ENCODE peak calls at places on chromosomes 6 and 20, in ten cellular contexts. K is hypothalamus; P is lower lobe of right lung; D is anterior cingulate cortex; L is breast epithelium; A is activated CD4-positive, CD25-positive, alpha-beta regulatory T cell treated with anti-CD3 and anti-CD28 coated beads, Interleukin-2, amount 50 U/mL, for 72 hours; V is CD8-positive, alpha-beta memory T cell; J is germinal center; S is right cardiac atrium; I is mucosa of gallbladder. Y is an unnamed sample.

GRCh38 chr6:156851447-156851846 is 74.3 kb downstream of the ARID1B start:
- DNase-seq in P (no peak), A (no peak), L (no peak), V (no peak), J (peak), K (no peak), S (no peak), D (no peak), I (no peak), Y (no peak)

GRCh38 chr6:37622639-37623038 is 75.0 kb downstream of the MDGA1 start:
- DNase-seq in S (no peak), I (no peak), P (no peak), J (peak), D (no peak), V (no peak), A (no peak), K (no peak), L (no peak), Y (no peak)

GRCh38 chr6:5054427-5054873 is 30.7 kb upstream of the PPP1R3G start:
- DNase-seq in L (no peak), J (no peak), D (no peak), I (no peak), K (no peak), V (no peak), A (no peak), P (no peak), S (no peak), Y (no peak)

GRCh38 chr6:20208687-20209378 is 3.4 kb downstream of the MBOAT1 start:
- DNase-seq in P (no peak), D (no peak), L (no peak), A (no peak), I (no peak), V (no peak), J (no peak), K (no peak), S (no peak), Y (no peak)

GRCh38 chr20:57389695-57390603 is 1.2 kb upstream of the RBM38 start:
- DNase-seq in A (peak), S (peak), D (no peak), J (peak), V (peak), K (no peak), P (peak), I (no peak), L (no peak), Y (peak)

GRCh38 chr6:48151142-48151541 is 40.1 kb upstream of the PTCHD4 start:
- DNase-seq in P (no peak), J (no peak), K (no peak), A (no peak), L (no peak), S (no peak), D (no peak), I (no peak), V (no peak), Y (no peak)

GRCh38 chr6:169520104-169520503 is 181.7 kb downstream of the WDR27 start:
- DNase-seq in S (no peak), L (no peak), I (no peak), A (no peak), K (no peak), J (no peak), P (no peak), V (no peak), D (no peak), Y (no peak)

GRCh38 chr6:31771992-31772358 is 5.2 kb downstream of the VWA7 start:
- DNase-seq in I (no peak), L (no peak), P (no peak), K (no peak), S (no peak), D (no peak), A (no peak), J (no peak), V (no peak), Y (peak)

GRCh38 chr6:153001767-153002612 is 519 bp downstream of the MTRF1L start:
- DNase-seq in I (no peak), L (no peak), D (no peak), K (no peak), J (peak), V (peak), S (no peak), P (no peak), A (no peak), Y (peak)

GRCh38 chr20:362271-363254 is 15.7 kb downstream of the NRSN2 start:
- DNase-seq in V (no peak), D (peak), K (no peak), J (no peak), S (peak), A (no peak), P (peak), L (peak), I (peak), Y (peak)

GRCh38 chr6:28167926-28168325 is 26.2 kb downstream of the ZKSCAN8 start:
- DNase-seq in J (no peak), V (no peak), K (no peak), D (no peak), L (no peak), I (no peak), P (no peak), A (no peak), S (no peak), Y (no peak)

GRCh38 chr6:25229671-25230321 is 49.4 kb upstream of the CARMIL1 start:
- DNase-seq in A (no peak), V (no peak), P (no peak), S (no peak), D (no peak), J (no peak), I (no peak), L (no peak), K (no peak), Y (no peak)

GRCh38 chr6:35754452-35755321 is 17.9 kb downstream of the ARMC12 start:
- DNase-seq in K (no peak), D (peak), L (no peak), P (no peak), V (no peak), I (no peak), A (no peak), J (no peak), S (no peak), Y (no peak)

GRCh38 chr6:112879920-112880413 is 532.8 kb downstream of the RFPL4B start:
- DNase-seq in V (no peak), I (peak), S (peak), D (no peak), L (no peak), K (no peak), A (no peak), J (no peak), P (peak), Y (peak)

GRCh38 chr20:22795897-22796296 is 211.5 kb upstream of the FOXA2 start:
- DNase-seq in V (no peak), S (no peak), K (no peak), J (no peak), D (no peak), I (peak), P (no peak), A (no peak), L (peak), Y (no peak)

GRCh38 chr6:74598473-74599393 is 607.1 kb downstream of the COL12A1 start:
- DNase-seq in I (no peak), K (no peak), S (no peak), L (no peak), D (no peak), J (no peak), P (no peak), V (no peak), A (no peak), Y (no peak)

GRCh38 chr6:163485388-163485851 is 70.9 kb downstream of the QKI start:
- DNase-seq in L (no peak), V (no peak), K (no peak), A (no peak), S (no peak), D (no peak), P (no peak), J (no peak), I (no peak), Y (no peak)

GRCh38 chr20:32110173-32110704 is 725 bp downstream of the TM9SF4 start:
- DNase-seq in K (no peak), D (no peak), I (no peak), L (no peak), J (no peak), V (no peak), P (no peak), S (no peak), A (no peak), Y (no peak)

GRCh38 chr20:61755971-61756421 is 309.7 kb downstream of the TAF4 start:
- DNase-seq in J (no peak), I (no peak), A (no peak), L (no peak), K (no peak), V (no peak), S (peak), P (peak), D (no peak), Y (peak)

GRCh38 chr6:453152-453551 is 61.6 kb downstream of the IRF4 start:
- DNase-seq in V (no peak), P (no peak), A (no peak), J (no peak), I (peak), D (peak), L (peak), S (peak), K (peak), Y (peak)

GRCh38 chr6:91132461-91132860 is 545.6 kb upstream of the MAP3K7 start:
- DNase-seq in A (no peak), S (no peak), P (no peak), V (no peak), K (no peak), L (no peak), I (no peak), J (no peak), D (no peak), Y (no peak)

GRCh38 chr20:34334654-34335407 is 28.2 kb upstream of the ITCH start:
- DNase-seq in K (peak), L (no peak), P (no peak), S (peak), J (no peak), I (peak), D (peak), A (no peak), V (no peak), Y (no peak)